ENCODE peak calls at places on chromosomes 4 and X, in nine cellular contexts. One of them, this sample, is unnamed.

GRCh38 chr4:40963912-40964478 is 214.2 kb downstream of the NSUN7 start:
- DNase-seq in progenitor cell of endocrine pancreas: no peak
- DNase-seq in cardiac fibroblast: peak; percentile 48
- DNase-seq in AG09319: no peak
- DNase-seq in fibroblast of mammary gland: peak; percentile 49
- DNase-seq in ascending aorta: no peak
- DNase-seq in omental fat pad: no peak
- DNase-seq in suprapubic skin: no peak
- DNase-seq in osteocyte: no peak
- DNase-seq in this sample: no peak

GRCh38 chrX:16185725-16186136 is 18.4 kb downstream of the MAGEB17 start:
- DNase-seq in progenitor cell of endocrine pancreas: no peak
- DNase-seq in cardiac fibroblast: peak; percentile 79
- DNase-seq in AG09319: peak; percentile 15
- DNase-seq in fibroblast of mammary gland: peak; percentile 84
- DNase-seq in ascending aorta: no peak
- DNase-seq in omental fat pad: no peak
- DNase-seq in suprapubic skin: no peak
- DNase-seq in osteocyte: no peak
- DNase-seq in this sample: peak; percentile 77

GRCh38 chr4:11748169-11748872 is 319.6 kb upstream of the HS3ST1 start:
- DNase-seq in progenitor cell of endocrine pancreas: no peak
- DNase-seq in cardiac fibroblast: peak; percentile 76
- DNase-seq in AG09319: no peak
- DNase-seq in fibroblast of mammary gland: peak; percentile 81
- DNase-seq in ascending aorta: no peak
- DNase-seq in omental fat pad: no peak
- DNase-seq in suprapubic skin: no peak
- DNase-seq in osteocyte: no peak
- DNase-seq in this sample: no peak

GRCh38 chr4:94534401-94535312 is 82.9 kb downstream of the PDLIM5 start:
- DNase-seq in progenitor cell of endocrine pancreas: no peak
- DNase-seq in cardiac fibroblast: no peak
- DNase-seq in AG09319: no peak
- DNase-seq in fibroblast of mammary gland: no peak
- DNase-seq in ascending aorta: no peak
- DNase-seq in omental fat pad: no peak
- DNase-seq in suprapubic skin: no peak
- DNase-seq in osteocyte: no peak
- DNase-seq in this sample: no peak

GRCh38 chr4:11616856-11617255 is 188.2 kb upstream of the HS3ST1 start:
- DNase-seq in progenitor cell of endocrine pancreas: no peak
- DNase-seq in cardiac fibroblast: no peak
- DNase-seq in AG09319: no peak
- DNase-seq in fibroblast of mammary gland: no peak
- DNase-seq in ascending aorta: no peak
- DNase-seq in omental fat pad: no peak
- DNase-seq in suprapubic skin: no peak
- DNase-seq in osteocyte: no peak
- DNase-seq in this sample: no peak

GRCh38 chrX:10722804-10723364 is 102.5 kb upstream of the MID1 start:
- DNase-seq in progenitor cell of endocrine pancreas: no peak
- DNase-seq in cardiac fibroblast: peak; percentile 62
- DNase-seq in AG09319: peak; percentile 39
- DNase-seq in fibroblast of mammary gland: peak; percentile 65
- DNase-seq in ascending aorta: peak; percentile 79
- DNase-seq in omental fat pad: peak; percentile 45
- DNase-seq in suprapubic skin: peak; percentile 70
- DNase-seq in osteocyte: no peak
- DNase-seq in this sample: peak; percentile 82

GRCh38 chr4:24794111-24794860 is 1.1 kb upstream of the SOD3 start:
- DNase-seq in progenitor cell of endocrine pancreas: no peak
- DNase-seq in cardiac fibroblast: peak; percentile 78
- DNase-seq in AG09319: no peak
- DNase-seq in fibroblast of mammary gland: peak; percentile 74
- DNase-seq in ascending aorta: peak; percentile 90
- DNase-seq in omental fat pad: no peak
- DNase-seq in suprapubic skin: peak; percentile 74
- DNase-seq in osteocyte: peak; percentile 63
- DNase-seq in this sample: peak; percentile 88

GRCh38 chr4:140135529-140136021 is 18.4 kb downstream of the MAML3 start:
- DNase-seq in progenitor cell of endocrine pancreas: no peak
- DNase-seq in cardiac fibroblast: peak; percentile 9
- DNase-seq in AG09319: no peak
- DNase-seq in fibroblast of mammary gland: peak; percentile 42
- DNase-seq in ascending aorta: no peak
- DNase-seq in omental fat pad: peak; percentile 41
- DNase-seq in suprapubic skin: no peak
- DNase-seq in osteocyte: no peak
- DNase-seq in this sample: peak; percentile 75

GRCh38 chr4:931194-931959 is 739 bp downstream of the GAK start:
- DNase-seq in progenitor cell of endocrine pancreas: no peak
- DNase-seq in cardiac fibroblast: peak; percentile 72
- DNase-seq in AG09319: no peak
- DNase-seq in fibroblast of mammary gland: peak; percentile 74
- DNase-seq in ascending aorta: peak; percentile 63
- DNase-seq in omental fat pad: no peak
- DNase-seq in suprapubic skin: no peak
- DNase-seq in osteocyte: no peak
- DNase-seq in this sample: peak; percentile 54

GRCh38 chrX:104679175-104679574 is 113.2 kb downstream of the IL1RAPL2 start:
- DNase-seq in progenitor cell of endocrine pancreas: no peak
- DNase-seq in cardiac fibroblast: no peak
- DNase-seq in AG09319: no peak
- DNase-seq in fibroblast of mammary gland: no peak
- DNase-seq in ascending aorta: no peak
- DNase-seq in omental fat pad: no peak
- DNase-seq in suprapubic skin: no peak
- DNase-seq in osteocyte: no peak
- DNase-seq in this sample: no peak

GRCh38 chrX:68828740-68829593 is at the start of gene EFNB1:
- DNase-seq in progenitor cell of endocrine pancreas: peak; percentile 78
- DNase-seq in cardiac fibroblast: peak; percentile 96
- DNase-seq in AG09319: peak; percentile 93
- DNase-seq in fibroblast of mammary gland: peak; percentile 94
- DNase-seq in ascending aorta: peak; percentile 96
- DNase-seq in omental fat pad: peak; percentile 61
- DNase-seq in suprapubic skin: peak; percentile 92
- DNase-seq in osteocyte: peak; percentile 96
- DNase-seq in this sample: peak; percentile 96

GRCh38 chr4:98967916-98968315 is 27.6 kb upstream of the METAP1 start:
- DNase-seq in progenitor cell of endocrine pancreas: no peak
- DNase-seq in cardiac fibroblast: no peak
- DNase-seq in AG09319: no peak
- DNase-seq in fibroblast of mammary gland: no peak
- DNase-seq in ascending aorta: no peak
- DNase-seq in omental fat pad: no peak
- DNase-seq in suprapubic skin: no peak
- DNase-seq in osteocyte: no peak
- DNase-seq in this sample: no peak
- TF ChIP-seq CTCF in progenitor cell of endocrine pancreas: no peak
- TF ChIP-seq CTCF in cardiac fibroblast: no peak
- TF ChIP-seq CTCF in AG09319: no peak
- TF ChIP-seq CTCF in fibroblast of mammary gland: no peak
- TF ChIP-seq CTCF in ascending aorta: no peak
- TF ChIP-seq CTCF in omental fat pad: no peak
- TF ChIP-seq CTCF in suprapubic skin: no peak
- TF ChIP-seq CTCF in osteocyte: no peak
- TF ChIP-seq CTCF in this sample: no peak

GRCh38 chr4:165418116-165418515 is 39.3 kb downstream of the CPE start:
- DNase-seq in progenitor cell of endocrine pancreas: no peak
- DNase-seq in cardiac fibroblast: no peak
- DNase-seq in AG09319: no peak
- DNase-seq in fibroblast of mammary gland: no peak
- DNase-seq in ascending aorta: no peak
- DNase-seq in omental fat pad: no peak
- DNase-seq in suprapubic skin: no peak
- DNase-seq in osteocyte: no peak
- DNase-seq in this sample: no peak
- TF ChIP-seq CTCF in progenitor cell of endocrine pancreas: no peak
- TF ChIP-seq CTCF in cardiac fibroblast: no peak
- TF ChIP-seq CTCF in AG09319: no peak
- TF ChIP-seq CTCF in fibroblast of mammary gland: no peak
- TF ChIP-seq CTCF in ascending aorta: no peak
- TF ChIP-seq CTCF in omental fat pad: no peak
- TF ChIP-seq CTCF in suprapubic skin: no peak
- TF ChIP-seq CTCF in osteocyte: no peak
- TF ChIP-seq CTCF in this sample: no peak

DNA sequence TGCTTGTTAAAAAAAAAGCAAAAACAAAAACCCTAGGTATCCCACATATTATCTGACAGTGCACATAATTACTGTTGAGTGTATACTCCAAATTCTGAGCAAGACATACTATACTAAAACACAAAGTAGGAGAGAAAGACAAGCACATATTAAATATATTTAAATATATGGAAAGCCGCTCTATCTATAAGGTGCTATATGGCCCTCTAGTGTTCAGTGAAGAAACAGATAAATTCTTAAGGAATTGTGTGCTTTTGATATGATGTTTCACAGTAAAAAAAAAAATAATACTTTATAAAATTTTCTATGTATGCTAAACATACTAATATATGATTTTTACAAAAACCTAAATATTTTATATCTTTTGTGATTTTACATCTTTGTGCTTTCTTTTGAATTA is 137.8 kb downstream of the FBXW7 start:
- DNase-seq in progenitor cell of endocrine pancreas: no peak
- DNase-seq in cardiac fibroblast: peak; percentile 41
- DNase-seq in AG09319: no peak
- DNase-seq in fibroblast of mammary gland: peak; percentile 31
- DNase-seq in ascending aorta: no peak
- DNase-seq in omental fat pad: no peak
- DNase-seq in suprapubic skin: no peak
- DNase-seq in osteocyte: no peak
- DNase-seq in this sample: no peak
- TF ChIP-seq CTCF in progenitor cell of endocrine pancreas: peak; percentile 66
- TF ChIP-seq CTCF in cardiac fibroblast: peak; percentile 47
- TF ChIP-seq CTCF in AG09319: peak; percentile 27
- TF ChIP-seq CTCF in fibroblast of mammary gland: peak; percentile 47
- TF ChIP-seq CTCF in ascending aorta: no peak
- TF ChIP-seq CTCF in omental fat pad: no peak
- TF ChIP-seq CTCF in suprapubic skin: no peak
- TF ChIP-seq CTCF in osteocyte: peak; percentile 58
- TF ChIP-seq CTCF in this sample: peak; percentile 48

DNA sequence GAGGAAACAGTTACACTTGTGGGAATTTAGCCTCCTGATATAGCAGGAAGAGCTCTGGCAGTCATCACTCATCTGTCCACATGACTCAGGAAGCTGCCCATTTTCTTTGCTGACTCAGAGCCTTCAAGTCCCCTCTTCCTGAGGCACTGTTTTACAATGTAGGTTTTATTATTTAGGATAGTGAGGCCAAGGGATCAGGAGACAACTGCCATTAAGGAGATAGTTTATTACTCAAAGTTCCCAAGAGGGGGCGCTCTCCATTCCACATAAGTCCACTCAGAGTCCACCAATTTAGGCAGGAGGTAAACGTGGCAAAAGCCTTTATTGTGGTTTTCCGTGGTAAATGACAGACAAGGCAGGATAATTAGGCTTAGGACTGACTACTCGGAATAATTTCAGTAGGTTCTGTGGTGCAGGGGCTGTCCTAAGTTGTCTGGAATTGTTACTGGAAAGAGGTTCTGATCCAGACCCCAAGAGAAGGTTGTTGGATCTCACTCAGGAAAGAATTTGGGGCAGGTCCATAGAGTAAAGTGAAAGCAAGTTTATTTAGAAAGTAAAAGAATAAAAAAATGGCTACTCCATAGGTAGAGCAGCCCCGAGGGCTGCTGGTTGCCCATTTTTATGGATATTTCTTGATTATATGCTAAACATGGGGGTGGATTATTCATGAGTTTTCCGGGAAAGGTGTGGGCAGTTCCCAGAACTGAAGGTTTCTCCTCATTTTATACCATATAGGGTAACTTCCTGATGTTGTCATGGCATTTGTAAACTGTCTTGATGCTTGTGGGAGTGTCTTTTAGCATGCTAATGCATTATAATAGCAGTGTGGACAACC is 96.0 kb upstream of the RAB40AL start:
- DNase-seq in progenitor cell of endocrine pancreas: no peak
- DNase-seq in cardiac fibroblast: peak; percentile 35
- DNase-seq in AG09319: no peak
- DNase-seq in fibroblast of mammary gland: peak; percentile 51
- DNase-seq in ascending aorta: no peak
- DNase-seq in omental fat pad: no peak
- DNase-seq in suprapubic skin: no peak
- DNase-seq in osteocyte: no peak
- DNase-seq in this sample: peak; percentile 5
- TF ChIP-seq CTCF in progenitor cell of endocrine pancreas: no peak
- TF ChIP-seq CTCF in cardiac fibroblast: peak; percentile 22
- TF ChIP-seq CTCF in AG09319: peak; percentile 17
- TF ChIP-seq CTCF in fibroblast of mammary gland: peak; percentile 29
- TF ChIP-seq CTCF in ascending aorta: no peak
- TF ChIP-seq CTCF in omental fat pad: no peak
- TF ChIP-seq CTCF in suprapubic skin: no peak
- TF ChIP-seq CTCF in osteocyte: no peak
- TF ChIP-seq CTCF in this sample: peak; percentile 4

GRCh38 chrX:80576267-80576666 is 156.0 kb downstream of the TENT5D start:
- DNase-seq in progenitor cell of endocrine pancreas: no peak
- DNase-seq in cardiac fibroblast: no peak
- DNase-seq in AG09319: no peak
- DNase-seq in fibroblast of mammary gland: no peak
- DNase-seq in ascending aorta: no peak
- DNase-seq in omental fat pad: no peak
- DNase-seq in suprapubic skin: no peak
- DNase-seq in osteocyte: no peak
- DNase-seq in this sample: no peak

GRCh38 chrX:80573275-80573674 is 153.0 kb downstream of the TENT5D start:
- DNase-seq in progenitor cell of endocrine pancreas: no peak
- DNase-seq in cardiac fibroblast: no peak
- DNase-seq in AG09319: no peak
- DNase-seq in fibroblast of mammary gland: no peak
- DNase-seq in ascending aorta: no peak
- DNase-seq in omental fat pad: no peak
- DNase-seq in suprapubic skin: no peak
- DNase-seq in osteocyte: no peak
- DNase-seq in this sample: no peak

GRCh38 chrX:80572636-80573035 is 152.4 kb downstream of the TENT5D start:
- DNase-seq in progenitor cell of endocrine pancreas: no peak
- DNase-seq in cardiac fibroblast: no peak
- DNase-seq in AG09319: no peak
- DNase-seq in fibroblast of mammary gland: no peak
- DNase-seq in ascending aorta: no peak
- DNase-seq in omental fat pad: no peak
- DNase-seq in suprapubic skin: no peak
- DNase-seq in osteocyte: no peak
- DNase-seq in this sample: no peak

GRCh38 chrX:80576815-80577533 is 156.7 kb downstream of the TENT5D start:
- DNase-seq in progenitor cell of endocrine pancreas: no peak
- DNase-seq in cardiac fibroblast: peak; percentile 0
- DNase-seq in AG09319: no peak
- DNase-seq in fibroblast of mammary gland: no peak
- DNase-seq in ascending aorta: no peak
- DNase-seq in omental fat pad: no peak
- DNase-seq in suprapubic skin: peak; percentile 40
- DNase-seq in osteocyte: no peak
- DNase-seq in this sample: no peak

GRCh38 chrX:80578518-80579105 is 158.4 kb downstream of the TENT5D start:
- DNase-seq in progenitor cell of endocrine pancreas: no peak
- DNase-seq in cardiac fibroblast: peak; percentile 42
- DNase-seq in AG09319: no peak
- DNase-seq in fibroblast of mammary gland: peak; percentile 33
- DNase-seq in ascending aorta: no peak
- DNase-seq in omental fat pad: no peak
- DNase-seq in suprapubic skin: no peak
- DNase-seq in osteocyte: no peak
- DNase-seq in this sample: peak; percentile 4
- TF ChIP-seq CTCF in progenitor cell of endocrine pancreas: peak; percentile 27
- TF ChIP-seq CTCF in cardiac fibroblast: peak; percentile 32
- TF ChIP-seq CTCF in AG09319: peak; percentile 51
- TF ChIP-seq CTCF in fibroblast of mammary gland: peak; percentile 61
- TF ChIP-seq CTCF in ascending aorta: no peak
- TF ChIP-seq CTCF in omental fat pad: no peak
- TF ChIP-seq CTCF in suprapubic skin: no peak
- TF ChIP-seq CTCF in osteocyte: peak; percentile 55
- TF ChIP-seq CTCF in this sample: peak; percentile 52